ENCODE peak calls at places on chromosomes 7 and 10, in nine cellular contexts. One of them, this sample, is unnamed.

GRCh38 chr10:16770646-16771045 is 46.6 kb downstream of the RSU1 start:
- DNase-seq in heart left ventricle: no peak
- DNase-seq in cardiac fibroblast: no peak
- DNase-seq in cardiac muscle cell: no peak
- DNase-seq in spleen: no peak
- DNase-seq in adipocyte: no peak
- DNase-seq in fibroblast of pulmonary artery: no peak
- DNase-seq in CD8-positive, alpha-beta memory T cell: no peak
- DNase-seq in foreskin fibroblast: no peak
- DNase-seq in this sample: no peak

GRCh38 chr7:107032050-107032449 is 12.5 kb upstream of the PRKAR2B start:
- DNase-seq in heart left ventricle: no peak
- DNase-seq in cardiac fibroblast: no peak
- DNase-seq in cardiac muscle cell: no peak
- DNase-seq in spleen: no peak
- DNase-seq in adipocyte: no peak
- DNase-seq in fibroblast of pulmonary artery: no peak
- DNase-seq in CD8-positive, alpha-beta memory T cell: no peak
- DNase-seq in foreskin fibroblast: no peak
- DNase-seq in this sample: no peak

GRCh38 chr7:42152353-42153205 is 84.4 kb downstream of the GLI3 start:
- DNase-seq in heart left ventricle: no peak
- DNase-seq in cardiac fibroblast: no peak
- DNase-seq in cardiac muscle cell: peak
- DNase-seq in spleen: no peak
- DNase-seq in adipocyte: no peak
- DNase-seq in fibroblast of pulmonary artery: no peak
- DNase-seq in CD8-positive, alpha-beta memory T cell: no peak
- DNase-seq in foreskin fibroblast: no peak
- DNase-seq in this sample: no peak

GRCh38 chr10:1168763-1169162 is 112.6 kb downstream of the WDR37 start:
- DNase-seq in heart left ventricle: no peak
- DNase-seq in cardiac fibroblast: no peak
- DNase-seq in cardiac muscle cell: no peak
- DNase-seq in spleen: peak
- DNase-seq in adipocyte: no peak
- DNase-seq in fibroblast of pulmonary artery: no peak
- DNase-seq in CD8-positive, alpha-beta memory T cell: no peak
- DNase-seq in foreskin fibroblast: no peak
- DNase-seq in this sample: no peak

GRCh38 chr10:93991596-93992284 is 2.0 kb upstream of the PLCE1 start:
- DNase-seq in heart left ventricle: peak
- DNase-seq in cardiac fibroblast: peak
- DNase-seq in cardiac muscle cell: peak
- DNase-seq in spleen: no peak
- DNase-seq in adipocyte: peak
- DNase-seq in fibroblast of pulmonary artery: peak
- DNase-seq in CD8-positive, alpha-beta memory T cell: no peak
- DNase-seq in foreskin fibroblast: peak
- DNase-seq in this sample: no peak

GRCh38 chr7:75642810-75643486 is 95.8 kb downstream of the HIP1 start:
- DNase-seq in heart left ventricle: no peak
- DNase-seq in cardiac fibroblast: peak
- DNase-seq in cardiac muscle cell: peak
- DNase-seq in spleen: no peak
- DNase-seq in adipocyte: peak
- DNase-seq in fibroblast of pulmonary artery: peak
- DNase-seq in CD8-positive, alpha-beta memory T cell: peak
- DNase-seq in foreskin fibroblast: peak
- DNase-seq in this sample: no peak

GRCh38 chr10:47458466-47459154 is 25.3 kb downstream of the ANXA8 start:
- DNase-seq in heart left ventricle: no peak
- DNase-seq in cardiac fibroblast: peak
- DNase-seq in cardiac muscle cell: no peak
- DNase-seq in spleen: no peak
- DNase-seq in adipocyte: peak
- DNase-seq in fibroblast of pulmonary artery: peak
- DNase-seq in CD8-positive, alpha-beta memory T cell: no peak
- DNase-seq in foreskin fibroblast: peak
- DNase-seq in this sample: peak

GRCh38 chr7:74516214-74516613 is 62.5 kb downstream of the GTF2IRD1 start:
- DNase-seq in heart left ventricle: no peak
- DNase-seq in cardiac fibroblast: no peak
- DNase-seq in cardiac muscle cell: no peak
- DNase-seq in spleen: no peak
- DNase-seq in adipocyte: no peak
- DNase-seq in fibroblast of pulmonary artery: no peak
- DNase-seq in CD8-positive, alpha-beta memory T cell: no peak
- DNase-seq in foreskin fibroblast: no peak
- DNase-seq in this sample: no peak

GRCh38 chr7:85602196-85602595 is 415.3 kb upstream of the SEMA3D start:
- DNase-seq in heart left ventricle: no peak
- DNase-seq in cardiac fibroblast: peak
- DNase-seq in cardiac muscle cell: no peak
- DNase-seq in spleen: no peak
- DNase-seq in adipocyte: peak
- DNase-seq in fibroblast of pulmonary artery: peak
- DNase-seq in CD8-positive, alpha-beta memory T cell: no peak
- DNase-seq in foreskin fibroblast: peak
- DNase-seq in this sample: peak

GRCh38 chr10:5948999-5949759 is 28.2 kb downstream of the IL15RA start:
- DNase-seq in heart left ventricle: peak
- DNase-seq in cardiac fibroblast: peak
- DNase-seq in cardiac muscle cell: peak
- DNase-seq in spleen: no peak
- DNase-seq in adipocyte: peak
- DNase-seq in fibroblast of pulmonary artery: peak
- DNase-seq in CD8-positive, alpha-beta memory T cell: no peak
- DNase-seq in foreskin fibroblast: peak
- DNase-seq in this sample: no peak

GRCh38 chr10:107686095-107686494 is 521.6 kb upstream of the SORCS1 start:
- DNase-seq in heart left ventricle: peak
- DNase-seq in cardiac fibroblast: no peak
- DNase-seq in cardiac muscle cell: no peak
- DNase-seq in spleen: peak
- DNase-seq in adipocyte: no peak
- DNase-seq in fibroblast of pulmonary artery: no peak
- DNase-seq in CD8-positive, alpha-beta memory T cell: no peak
- DNase-seq in foreskin fibroblast: no peak
- DNase-seq in this sample: no peak

GRCh38 chr10:44415121-44415520 is 30.2 kb upstream of the CXCL12 start:
- DNase-seq in heart left ventricle: no peak
- DNase-seq in cardiac fibroblast: peak
- DNase-seq in cardiac muscle cell: no peak
- DNase-seq in spleen: no peak
- DNase-seq in adipocyte: no peak
- DNase-seq in fibroblast of pulmonary artery: peak
- DNase-seq in CD8-positive, alpha-beta memory T cell: no peak
- DNase-seq in foreskin fibroblast: no peak
- DNase-seq in this sample: no peak

DNA sequence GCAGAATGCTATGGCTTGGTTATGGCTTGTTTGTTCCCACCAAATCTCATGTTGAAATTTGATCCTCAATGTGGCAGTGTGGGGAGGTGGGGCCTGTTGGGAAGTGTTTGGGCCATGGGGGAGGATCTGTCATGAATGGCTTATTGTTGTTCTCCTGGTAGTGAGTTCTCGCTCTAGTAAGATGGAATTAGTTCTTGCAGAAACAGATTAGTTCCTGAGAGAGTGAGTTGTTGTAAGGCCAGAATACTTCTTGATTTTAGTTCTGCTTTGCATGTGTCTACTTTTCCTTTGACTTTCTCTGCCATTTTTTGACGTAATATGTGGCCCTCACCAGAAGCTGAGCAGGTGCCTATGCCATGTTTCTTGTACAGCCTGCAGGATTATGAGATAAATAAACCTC is 188.2 kb downstream of the KIF20B start:
- DNase-seq in heart left ventricle: no peak
- DNase-seq in cardiac fibroblast: no peak
- DNase-seq in cardiac muscle cell: no peak
- DNase-seq in spleen: no peak
- DNase-seq in adipocyte: no peak
- DNase-seq in fibroblast of pulmonary artery: no peak
- DNase-seq in CD8-positive, alpha-beta memory T cell: no peak
- DNase-seq in foreskin fibroblast: no peak
- DNase-seq in this sample: no peak
- H3K4me3 ChIP-seq in heart left ventricle: no peak
- H3K4me3 ChIP-seq in cardiac fibroblast: no peak
- H3K4me3 ChIP-seq in cardiac muscle cell: no peak
- H3K4me3 ChIP-seq in spleen: no peak
- H3K4me3 ChIP-seq in adipocyte: no peak
- H3K4me3 ChIP-seq in fibroblast of pulmonary artery: no peak
- H3K4me3 ChIP-seq in CD8-positive, alpha-beta memory T cell: no peak
- H3K4me3 ChIP-seq in foreskin fibroblast: no peak
- H3K4me3 ChIP-seq in this sample: no peak

GRCh38 chr10:131926743-131927595 is 26.2 kb downstream of the PPP2R2D start:
- DNase-seq in heart left ventricle: no peak
- DNase-seq in cardiac fibroblast: no peak
- DNase-seq in cardiac muscle cell: no peak
- DNase-seq in spleen: no peak
- DNase-seq in adipocyte: no peak
- DNase-seq in fibroblast of pulmonary artery: no peak
- DNase-seq in CD8-positive, alpha-beta memory T cell: no peak
- DNase-seq in foreskin fibroblast: no peak
- DNase-seq in this sample: no peak

GRCh38 chr10:131930150-131930549 is 29.3 kb downstream of the PPP2R2D start:
- DNase-seq in heart left ventricle: no peak
- DNase-seq in cardiac fibroblast: no peak
- DNase-seq in cardiac muscle cell: no peak
- DNase-seq in spleen: peak
- DNase-seq in adipocyte: no peak
- DNase-seq in fibroblast of pulmonary artery: no peak
- DNase-seq in CD8-positive, alpha-beta memory T cell: no peak
- DNase-seq in foreskin fibroblast: no peak
- DNase-seq in this sample: no peak

GRCh38 chr10:131929122-131929845 is 28.5 kb downstream of the PPP2R2D start:
- DNase-seq in heart left ventricle: no peak
- DNase-seq in cardiac fibroblast: no peak
- DNase-seq in cardiac muscle cell: peak
- DNase-seq in spleen: peak
- DNase-seq in adipocyte: no peak
- DNase-seq in fibroblast of pulmonary artery: no peak
- DNase-seq in CD8-positive, alpha-beta memory T cell: no peak
- DNase-seq in foreskin fibroblast: no peak
- DNase-seq in this sample: no peak

GRCh38 chr10:131926253-131926652 is 25.4 kb downstream of the PPP2R2D start:
- DNase-seq in heart left ventricle: no peak
- DNase-seq in cardiac fibroblast: no peak
- DNase-seq in cardiac muscle cell: no peak
- DNase-seq in spleen: no peak
- DNase-seq in adipocyte: no peak
- DNase-seq in fibroblast of pulmonary artery: no peak
- DNase-seq in CD8-positive, alpha-beta memory T cell: no peak
- DNase-seq in foreskin fibroblast: no peak
- DNase-seq in this sample: no peak

DNA sequence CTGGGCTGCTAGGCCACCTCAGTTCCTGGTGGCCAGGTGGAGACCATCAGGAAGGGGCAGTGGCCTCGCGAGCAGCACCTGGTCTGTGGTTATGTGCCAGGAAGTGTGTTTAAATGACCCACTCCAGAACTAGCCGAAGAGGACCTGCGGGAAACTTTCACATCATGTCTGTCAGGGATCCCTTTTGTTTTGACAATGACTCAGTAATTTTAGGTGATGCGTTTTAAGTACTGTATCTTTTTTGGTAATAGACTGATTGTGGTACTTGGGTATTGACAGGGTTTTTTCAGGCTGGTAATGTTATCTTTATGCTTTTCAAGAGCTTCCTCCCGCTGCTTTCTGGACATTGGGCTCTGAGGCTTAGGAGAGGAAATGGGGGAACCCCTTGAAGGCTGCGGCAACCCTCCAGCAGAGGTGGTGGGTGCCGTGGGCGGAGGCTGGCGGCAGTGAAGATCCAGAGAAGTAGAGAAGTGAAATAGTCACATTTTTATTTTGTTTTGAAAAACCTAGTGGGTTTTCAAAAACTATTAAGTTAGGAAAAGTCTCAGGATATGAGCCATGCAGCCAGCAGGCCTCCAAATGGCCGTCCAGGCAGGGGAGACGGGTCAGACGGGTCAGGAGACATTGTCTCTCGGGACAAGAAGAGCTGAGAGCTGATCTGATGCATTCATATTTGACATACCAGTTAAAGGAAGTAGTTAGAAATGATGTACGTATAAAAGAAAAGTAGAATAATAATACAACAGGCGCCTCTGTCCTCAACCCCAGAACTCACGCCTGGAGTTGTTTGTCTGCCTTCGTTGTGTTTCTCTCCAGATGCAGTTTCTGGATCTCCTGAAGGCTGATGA is 27.7 kb downstream of the PPP2R2D start:
- DNase-seq in heart left ventricle: no peak
- DNase-seq in cardiac fibroblast: peak
- DNase-seq in cardiac muscle cell: no peak
- DNase-seq in spleen: peak
- DNase-seq in adipocyte: no peak
- DNase-seq in fibroblast of pulmonary artery: peak
- DNase-seq in CD8-positive, alpha-beta memory T cell: no peak
- DNase-seq in foreskin fibroblast: no peak
- DNase-seq in this sample: peak
- H3K4me3 ChIP-seq in heart left ventricle: no peak
- H3K4me3 ChIP-seq in cardiac fibroblast: no peak
- H3K4me3 ChIP-seq in cardiac muscle cell: no peak
- H3K4me3 ChIP-seq in spleen: no peak
- H3K4me3 ChIP-seq in adipocyte: no peak
- H3K4me3 ChIP-seq in fibroblast of pulmonary artery: no peak
- H3K4me3 ChIP-seq in CD8-positive, alpha-beta memory T cell: peak
- H3K4me3 ChIP-seq in foreskin fibroblast: no peak
- H3K4me3 ChIP-seq in this sample: no peak

GRCh38 chr7:44081266-44081748 is 1.0 kb downstream of the POLM start:
- DNase-seq in heart left ventricle: no peak
- DNase-seq in cardiac fibroblast: no peak
- DNase-seq in cardiac muscle cell: no peak
- DNase-seq in spleen: peak
- DNase-seq in adipocyte: no peak
- DNase-seq in fibroblast of pulmonary artery: no peak
- DNase-seq in CD8-positive, alpha-beta memory T cell: peak
- DNase-seq in foreskin fibroblast: no peak
- DNase-seq in this sample: no peak
- H3K4me3 ChIP-seq in heart left ventricle: peak
- H3K4me3 ChIP-seq in cardiac fibroblast: peak
- H3K4me3 ChIP-seq in cardiac muscle cell: peak
- H3K4me3 ChIP-seq in spleen: peak
- H3K4me3 ChIP-seq in adipocyte: peak
- H3K4me3 ChIP-seq in fibroblast of pulmonary artery: peak
- H3K4me3 ChIP-seq in CD8-positive, alpha-beta memory T cell: peak
- H3K4me3 ChIP-seq in foreskin fibroblast: peak
- H3K4me3 ChIP-seq in this sample: peak

DNA sequence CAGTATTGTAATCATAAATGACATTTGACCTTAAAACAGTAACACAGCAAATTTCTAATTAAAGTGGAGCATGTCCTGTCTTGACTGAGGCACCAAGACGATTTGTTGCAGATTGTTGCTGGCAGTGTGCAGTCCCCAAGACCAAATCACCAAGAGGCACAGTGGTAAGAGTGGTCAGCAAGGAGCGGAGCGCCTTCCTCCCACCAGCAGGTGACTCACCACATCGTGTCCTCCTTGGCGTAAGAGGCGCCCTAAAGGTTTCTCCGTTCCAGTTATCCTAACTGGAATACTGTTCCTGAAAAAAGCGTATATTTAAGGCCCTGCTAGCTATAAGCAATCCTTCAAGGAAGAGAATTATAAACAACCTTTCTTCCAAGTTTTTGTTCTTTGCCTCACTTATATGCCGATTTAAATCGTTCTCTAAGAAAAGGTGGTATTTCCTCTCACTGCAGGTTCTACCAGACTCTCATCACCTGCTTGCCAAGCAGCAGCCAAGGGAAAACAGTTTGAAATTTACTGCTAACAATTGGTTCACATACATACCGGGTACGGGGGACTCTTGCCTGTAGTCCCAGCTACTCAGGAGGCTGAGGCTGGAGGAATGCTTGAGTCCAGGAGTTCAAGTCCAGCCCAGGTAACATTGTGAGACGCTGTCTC is 10.7 kb upstream of the REPIN1 start:
- DNase-seq in heart left ventricle: no peak
- DNase-seq in cardiac fibroblast: no peak
- DNase-seq in cardiac muscle cell: no peak
- DNase-seq in spleen: no peak
- DNase-seq in adipocyte: no peak
- DNase-seq in fibroblast of pulmonary artery: no peak
- DNase-seq in CD8-positive, alpha-beta memory T cell: no peak
- DNase-seq in foreskin fibroblast: no peak
- DNase-seq in this sample: no peak
- H3K4me3 ChIP-seq in heart left ventricle: no peak
- H3K4me3 ChIP-seq in cardiac fibroblast: no peak
- H3K4me3 ChIP-seq in cardiac muscle cell: no peak
- H3K4me3 ChIP-seq in spleen: no peak
- H3K4me3 ChIP-seq in adipocyte: no peak
- H3K4me3 ChIP-seq in fibroblast of pulmonary artery: no peak
- H3K4me3 ChIP-seq in CD8-positive, alpha-beta memory T cell: no peak
- H3K4me3 ChIP-seq in foreskin fibroblast: no peak
- H3K4me3 ChIP-seq in this sample: no peak